ENCODE peak calls at places on chromosomes 1 and 21, in six cellular contexts. Q is WTC11, W is DND-41, B is RWPE1, G is brain microvascular endothelial cell, I is fibroblast of the aortic adventitia. S is an unnamed sample.

GRCh38 chr1:200493344-200493743 is 83.5 kb upstream of the ZNF281 start:
- DNase-seq in Q (no peak), W (no peak), B (no peak), G (no peak), I (no peak), S (no peak)

GRCh38 chr1:153220606-153221303 is 3.4 kb downstream of the PRR9 start:
- DNase-seq in Q (no peak), W (no peak), B (no peak), G (no peak), I (no peak), S (no peak)

GRCh38 chr1:234823191-234824176 is 213.5 kb upstream of the IRF2BP2 start:
- DNase-seq in Q (no peak), W (no peak), B (no peak), G (no peak), I (no peak), S (no peak)

GRCh38 chr1:201594575-201595245 is 55.8 kb downstream of the NAV1 start:
- DNase-seq in Q (peak), W (peak), B (peak), G (no peak), I (peak), S (peak)

GRCh38 chr1:20373286-20373685 is 82.6 kb downstream of the VWA5B1 start:
- DNase-seq in Q (peak), W (no peak), B (no peak), G (no peak), I (no peak), S (no peak)

GRCh38 chr1:85454214-85454613 is 10.7 kb downstream of the DDAH1 start:
- DNase-seq in Q (no peak), W (no peak), B (no peak), G (no peak), I (peak), S (no peak)

GRCh38 chr1:33410091-33410701 is 20.7 kb downstream of the PHC2 start:
- DNase-seq in Q (no peak), W (no peak), B (no peak), G (peak), I (peak), S (no peak)

GRCh38 chr21:44618504-44618903 is 6.6 kb downstream of the KRTAP10-8 start:
- DNase-seq in Q (peak), W (no peak), B (no peak), G (peak), I (peak), S (no peak)

GRCh38 chr1:154316704-154317103 is 4.2 kb upstream of the AQP10 start:
- DNase-seq in Q (no peak), W (no peak), B (no peak), G (no peak), I (no peak), S (no peak)

GRCh38 chr1:53284224-53285020 is 43.4 kb downstream of the LRP8 start:
- DNase-seq in Q (no peak), W (no peak), B (no peak), G (no peak), I (no peak), S (no peak)

GRCh38 chr21:37509802-37510393 is 143.3 kb downstream of the DYRK1A start:
- DNase-seq in Q (no peak), W (no peak), B (no peak), G (peak), I (peak), S (no peak)

GRCh38 chr1:156926175-156926574 is 5.7 kb downstream of the LRRC71 start:
- DNase-seq in Q (no peak), W (peak), B (peak), G (peak), I (no peak), S (no peak)

GRCh38 chr1:226001852-226002666 is 2.9 kb upstream of the SDE2 start:
- DNase-seq in Q (no peak), W (peak), B (no peak), G (peak), I (peak), S (no peak)

GRCh38 chr1:7921766-7922165 is 18.9 kb downstream of the TNFRSF9 start:
- DNase-seq in Q (no peak), W (no peak), B (no peak), G (no peak), I (no peak), S (no peak)

GRCh38 chr1:29682171-29682917 is 446.0 kb downstream of the PTPRU start:
- DNase-seq in Q (no peak), W (no peak), B (no peak), G (no peak), I (no peak), S (peak)

GRCh38 chr1:2392686-2393085 is 1.0 kb downstream of the RER1 start:
- DNase-seq in Q (no peak), W (no peak), B (no peak), G (no peak), I (no peak), S (no peak)

GRCh38 chr1:61287734-61288133 is 205.4 kb downstream of the NFIA start:
- DNase-seq in Q (no peak), W (no peak), B (peak), G (peak), I (peak), S (no peak)

GRCh38 chr21:17731554-17731953 is 87.6 kb downstream of the C21orf91 start:
- DNase-seq in Q (no peak), W (no peak), B (no peak), G (no peak), I (no peak), S (no peak)

GRCh38 chr1:43358121-43358745 is 548 bp upstream of the CDC20 start:
- DNase-seq in Q (peak), W (peak), B (peak), G (no peak), I (no peak), S (no peak)
- TF ChIP-seq CTCF in Q (no peak), W (peak), B (peak), G (peak), I (peak), S (no peak)

GRCh38 chr1:25566730-25567341 is 23.4 kb downstream of the LDLRAP1 start:
- DNase-seq in Q (peak), W (peak), B (no peak), G (peak), I (peak), S (no peak)
- TF ChIP-seq CTCF in Q (no peak), W (no peak), B (no peak), G (peak), I (peak), S (no peak)

GRCh38 chr1:145960468-145961108 is 2.8 kb upstream of the LIX1L start:
- DNase-seq in Q (peak), W (peak), B (no peak), G (no peak), I (peak), S (peak)
- TF ChIP-seq CTCF in Q (no peak), W (peak), B (no peak), G (peak), I (peak), S (no peak)

GRCh38 chr1:214008791-214009612 is 21.2 kb downstream of the PROX1 start:
- DNase-seq in Q (no peak), W (no peak), B (no peak), G (no peak), I (no peak), S (no peak)

GRCh38 chr1:214008347-214008746 is 20.6 kb downstream of the PROX1 start:
- DNase-seq in Q (no peak), W (no peak), B (no peak), G (no peak), I (no peak), S (no peak)

GRCh38 chr1:214005716-214006115 is 17.9 kb downstream of the PROX1 start:
- DNase-seq in Q (no peak), W (no peak), B (no peak), G (no peak), I (no peak), S (no peak)

GRCh38 chr1:214004795-214005194 is 17.0 kb downstream of the PROX1 start:
- DNase-seq in Q (no peak), W (no peak), B (no peak), G (no peak), I (no peak), S (no peak)

DNA sequence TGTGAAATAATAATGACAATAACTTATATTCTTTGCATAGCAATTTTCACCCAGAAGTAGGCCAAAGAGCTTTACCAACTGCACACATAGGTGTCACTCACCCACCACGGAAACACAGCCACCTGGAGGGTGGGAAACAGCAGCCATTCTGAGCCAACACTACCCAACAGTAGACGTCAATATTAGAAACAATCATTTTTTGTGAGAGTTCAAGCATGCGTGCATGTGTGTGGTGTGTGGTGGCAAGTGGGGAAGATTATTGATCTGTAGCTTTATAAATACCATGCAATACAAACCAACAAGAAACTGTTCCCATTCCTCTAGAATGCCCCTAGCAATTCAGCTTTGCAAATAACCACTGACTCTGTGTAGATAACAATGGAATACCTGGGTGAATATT is 19.1 kb downstream of the PROX1 start:
- DNase-seq in Q (no peak), W (no peak), B (no peak), G (no peak), I (no peak), S (no peak)
- TF ChIP-seq CTCF in Q (no peak), W (no peak), B (no peak), G (no peak), I (no peak), S (no peak)

S was measured in mesothelial cell of epicardium.